ENCODE peak calls at places on chromosomes 7 and 10, in ten cellular contexts. One of them, this sample, is unnamed.

GRCh38 chr10:13708256-13708990 is 121.7 kb downstream of the PRPF18 start:
- DNase-seq in spleen: no peak
- DNase-seq in PC-9: peak; percentile 93
- DNase-seq in colonic mucosa: no peak
- DNase-seq in sigmoid colon: no peak
- DNase-seq in neural progenitor cell: peak; percentile 38
- DNase-seq in right atrium auricular region: no peak
- DNase-seq in tibial artery: no peak
- DNase-seq in Panc1: no peak
- DNase-seq in stomach: no peak
- DNase-seq in this sample: no peak

GRCh38 chr7:76302299-76303056 is at the start of gene HSPB1:
- DNase-seq in spleen: peak; percentile 92
- DNase-seq in PC-9: peak; percentile 77
- DNase-seq in colonic mucosa: peak; percentile 96
- DNase-seq in sigmoid colon: peak; percentile 99
- DNase-seq in neural progenitor cell: peak; percentile 79
- DNase-seq in right atrium auricular region: peak; percentile 98
- DNase-seq in tibial artery: peak; percentile 97
- DNase-seq in Panc1: no peak
- DNase-seq in stomach: peak; percentile 97
- DNase-seq in this sample: peak; percentile 95

GRCh38 chr7:5396542-5396941 is 27.1 kb downstream of the TNRC18 start:
- DNase-seq in spleen: peak; percentile 88
- DNase-seq in PC-9: peak; percentile 47
- DNase-seq in colonic mucosa: peak; percentile 49
- DNase-seq in sigmoid colon: peak; percentile 77
- DNase-seq in neural progenitor cell: no peak
- DNase-seq in right atrium auricular region: no peak
- DNase-seq in tibial artery: peak; percentile 30
- DNase-seq in Panc1: no peak
- DNase-seq in stomach: peak; percentile 52
- DNase-seq in this sample: no peak

GRCh38 chr10:63700935-63701263 is 179.7 kb downstream of the REEP3 start:
- DNase-seq in spleen: no peak
- DNase-seq in PC-9: no peak
- DNase-seq in colonic mucosa: no peak
- DNase-seq in sigmoid colon: no peak
- DNase-seq in neural progenitor cell: no peak
- DNase-seq in right atrium auricular region: no peak
- DNase-seq in tibial artery: no peak
- DNase-seq in Panc1: no peak
- DNase-seq in stomach: no peak
- DNase-seq in this sample: no peak

GRCh38 chr10:593901-594457 is 95.5 kb downstream of the DIP2C start:
- DNase-seq in spleen: no peak
- DNase-seq in PC-9: no peak
- DNase-seq in colonic mucosa: no peak
- DNase-seq in sigmoid colon: peak; percentile 72
- DNase-seq in neural progenitor cell: no peak
- DNase-seq in right atrium auricular region: peak; percentile 87
- DNase-seq in tibial artery: no peak
- DNase-seq in Panc1: no peak
- DNase-seq in stomach: peak; percentile 74
- DNase-seq in this sample: no peak

GRCh38 chr7:68729361-68729760 is 868.9 kb upstream of the AUTS2 start:
- DNase-seq in spleen: no peak
- DNase-seq in PC-9: no peak
- DNase-seq in colonic mucosa: no peak
- DNase-seq in sigmoid colon: no peak
- DNase-seq in neural progenitor cell: peak; percentile 14
- DNase-seq in right atrium auricular region: no peak
- DNase-seq in tibial artery: no peak
- DNase-seq in Panc1: no peak
- DNase-seq in stomach: no peak
- DNase-seq in this sample: no peak

GRCh38 chr7:101368422-101369165 is 5.9 kb downstream of the COL26A1 start:
- DNase-seq in spleen: no peak
- DNase-seq in PC-9: no peak
- DNase-seq in colonic mucosa: no peak
- DNase-seq in sigmoid colon: no peak
- DNase-seq in neural progenitor cell: no peak
- DNase-seq in right atrium auricular region: no peak
- DNase-seq in tibial artery: no peak
- DNase-seq in Panc1: no peak
- DNase-seq in stomach: no peak
- DNase-seq in this sample: no peak

GRCh38 chr10:119005377-119006043 is 24.0 kb upstream of the NANOS1 start:
- DNase-seq in spleen: no peak
- DNase-seq in PC-9: peak; percentile 78
- DNase-seq in colonic mucosa: no peak
- DNase-seq in sigmoid colon: no peak
- DNase-seq in neural progenitor cell: no peak
- DNase-seq in right atrium auricular region: no peak
- DNase-seq in tibial artery: no peak
- DNase-seq in Panc1: no peak
- DNase-seq in stomach: no peak
- DNase-seq in this sample: no peak

GRCh38 chr10:74238031-74238431 is 87.0 kb downstream of the ADK start:
- DNase-seq in spleen: no peak
- DNase-seq in PC-9: peak; percentile 44
- DNase-seq in colonic mucosa: no peak
- DNase-seq in sigmoid colon: no peak
- DNase-seq in neural progenitor cell: no peak
- DNase-seq in right atrium auricular region: no peak
- DNase-seq in tibial artery: no peak
- DNase-seq in Panc1: no peak
- DNase-seq in stomach: peak; percentile 45
- DNase-seq in this sample: no peak

GRCh38 chr10:119541459-119542356 is 811 bp downstream of the RGS10 start:
- DNase-seq in spleen: peak; percentile 87
- DNase-seq in PC-9: peak; percentile 41
- DNase-seq in colonic mucosa: no peak
- DNase-seq in sigmoid colon: peak; percentile 74
- DNase-seq in neural progenitor cell: no peak
- DNase-seq in right atrium auricular region: no peak
- DNase-seq in tibial artery: no peak
- DNase-seq in Panc1: no peak
- DNase-seq in stomach: peak; percentile 30
- DNase-seq in this sample: no peak

GRCh38 chr7:30796105-30796869 is 25.1 kb downstream of the MINDY4 start:
- DNase-seq in spleen: no peak
- DNase-seq in PC-9: peak; percentile 64
- DNase-seq in colonic mucosa: no peak
- DNase-seq in sigmoid colon: no peak
- DNase-seq in neural progenitor cell: no peak
- DNase-seq in right atrium auricular region: no peak
- DNase-seq in tibial artery: no peak
- DNase-seq in Panc1: no peak
- DNase-seq in stomach: no peak
- DNase-seq in this sample: no peak

GRCh38 chr10:131737543-131738395 is 163.0 kb upstream of the PPP2R2D start:
- DNase-seq in spleen: peak; percentile 63
- DNase-seq in PC-9: no peak
- DNase-seq in colonic mucosa: peak; percentile 7
- DNase-seq in sigmoid colon: peak; percentile 57
- DNase-seq in neural progenitor cell: no peak
- DNase-seq in right atrium auricular region: no peak
- DNase-seq in tibial artery: no peak
- DNase-seq in Panc1: no peak
- DNase-seq in stomach: peak; percentile 17
- DNase-seq in this sample: no peak

GRCh38 chr7:116779921-116780320 is 82.5 kb upstream of the CAPZA2 start:
- DNase-seq in spleen: no peak
- DNase-seq in PC-9: peak; percentile 41
- DNase-seq in colonic mucosa: no peak
- DNase-seq in sigmoid colon: no peak
- DNase-seq in neural progenitor cell: no peak
- DNase-seq in right atrium auricular region: no peak
- DNase-seq in tibial artery: no peak
- DNase-seq in Panc1: no peak
- DNase-seq in stomach: no peak
- DNase-seq in this sample: no peak
- H3K27me3 ChIP-seq in spleen: no peaks in the 10 kb centered on the region
- H3K27me3 ChIP-seq in PC-9: no peaks in the 10 kb centered on the region
- H3K27me3 ChIP-seq in colonic mucosa: no peaks in the 10 kb centered on the region
- H3K27me3 ChIP-seq in sigmoid colon: no peaks in the 10 kb centered on the region
- H3K27me3 ChIP-seq in neural progenitor cell: no peaks in the 10 kb centered on the region
- H3K27me3 ChIP-seq in right atrium auricular region: no peaks in the 10 kb centered on the region
- H3K27me3 ChIP-seq in tibial artery: no peaks in the 10 kb centered on the region
- H3K27me3 ChIP-seq in Panc1: no peaks in the 10 kb centered on the region
- H3K27me3 ChIP-seq in stomach: no peaks in the 10 kb centered on the region
- H3K27me3 ChIP-seq in this sample: no peaks in the 10 kb centered on the region

GRCh38 chr10:36066850-36067249 is 424.8 kb upstream of the FZD8 start:
- DNase-seq in spleen: no peak
- DNase-seq in PC-9: no peak
- DNase-seq in colonic mucosa: no peak
- DNase-seq in sigmoid colon: no peak
- DNase-seq in neural progenitor cell: no peak
- DNase-seq in right atrium auricular region: no peak
- DNase-seq in tibial artery: no peak
- DNase-seq in Panc1: no peak
- DNase-seq in stomach: no peak
- DNase-seq in this sample: no peak

GRCh38 chr10:36063396-36063795 is 421.3 kb upstream of the FZD8 start:
- DNase-seq in spleen: no peak
- DNase-seq in PC-9: no peak
- DNase-seq in colonic mucosa: no peak
- DNase-seq in sigmoid colon: no peak
- DNase-seq in neural progenitor cell: no peak
- DNase-seq in right atrium auricular region: no peak
- DNase-seq in tibial artery: no peak
- DNase-seq in Panc1: no peak
- DNase-seq in stomach: no peak
- DNase-seq in this sample: no peak

GRCh38 chr10:36073796-36074345 is 431.8 kb upstream of the FZD8 start:
- DNase-seq in spleen: no peak
- DNase-seq in PC-9: no peak
- DNase-seq in colonic mucosa: no peak
- DNase-seq in sigmoid colon: no peak
- DNase-seq in neural progenitor cell: no peak
- DNase-seq in right atrium auricular region: no peak
- DNase-seq in tibial artery: no peak
- DNase-seq in Panc1: no peak
- DNase-seq in stomach: no peak
- DNase-seq in this sample: no peak

GRCh38 chr10:36066102-36066501 is 424.0 kb upstream of the FZD8 start:
- DNase-seq in spleen: no peak
- DNase-seq in PC-9: no peak
- DNase-seq in colonic mucosa: no peak
- DNase-seq in sigmoid colon: no peak
- DNase-seq in neural progenitor cell: no peak
- DNase-seq in right atrium auricular region: no peak
- DNase-seq in tibial artery: no peak
- DNase-seq in Panc1: no peak
- DNase-seq in stomach: no peak
- DNase-seq in this sample: no peak

DNA sequence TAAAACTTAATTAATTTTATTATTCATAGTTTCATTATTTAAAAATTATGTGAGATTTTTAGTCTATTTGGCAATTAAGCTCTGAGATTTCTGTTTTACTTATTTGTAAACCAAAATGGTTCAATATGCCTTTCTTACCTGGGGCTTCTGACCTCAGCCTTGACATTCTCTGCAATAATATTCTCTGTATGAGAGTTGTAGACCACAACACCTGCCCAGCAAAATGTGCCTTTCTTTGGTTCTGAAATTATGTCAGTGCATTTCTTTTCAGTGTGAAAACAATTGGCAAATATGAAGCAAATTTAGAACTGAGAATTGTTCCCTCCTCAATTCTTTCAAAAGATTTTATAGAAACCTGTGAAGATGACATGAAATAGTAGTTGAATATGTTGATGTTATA is 426.4 kb upstream of the FZD8 start:
- DNase-seq in spleen: no peak
- DNase-seq in PC-9: no peak
- DNase-seq in colonic mucosa: no peak
- DNase-seq in sigmoid colon: no peak
- DNase-seq in neural progenitor cell: no peak
- DNase-seq in right atrium auricular region: no peak
- DNase-seq in tibial artery: no peak
- DNase-seq in Panc1: no peak
- DNase-seq in stomach: no peak
- DNase-seq in this sample: no peak
- H3K27me3 ChIP-seq in spleen: no peaks in the 10 kb centered on the region
- H3K27me3 ChIP-seq in PC-9: no peaks in the 10 kb centered on the region
- H3K27me3 ChIP-seq in colonic mucosa: no peaks in the 10 kb centered on the region
- H3K27me3 ChIP-seq in sigmoid colon: no peaks in the 10 kb centered on the region
- H3K27me3 ChIP-seq in neural progenitor cell: no peaks in the 10 kb centered on the region
- H3K27me3 ChIP-seq in right atrium auricular region: no peaks in the 10 kb centered on the region
- H3K27me3 ChIP-seq in tibial artery: no peaks in the 10 kb centered on the region
- H3K27me3 ChIP-seq in Panc1: no peaks in the 10 kb centered on the region
- H3K27me3 ChIP-seq in stomach: no peaks in the 10 kb centered on the region
- H3K27me3 ChIP-seq in this sample: no peaks in the 10 kb centered on the region

GRCh38 chr7:24501452-24502134 is 71.7 kb upstream of the PALS2 start:
- DNase-seq in spleen: no peak
- DNase-seq in PC-9: no peak
- DNase-seq in colonic mucosa: no peak
- DNase-seq in sigmoid colon: no peak
- DNase-seq in neural progenitor cell: no peak
- DNase-seq in right atrium auricular region: no peak
- DNase-seq in tibial artery: no peak
- DNase-seq in Panc1: no peak
- DNase-seq in stomach: no peak
- DNase-seq in this sample: no peak
- H3K27me3 ChIP-seq in spleen: no peaks in the 10 kb centered on the region
- H3K27me3 ChIP-seq in PC-9: no peaks in the 10 kb centered on the region
- H3K27me3 ChIP-seq in colonic mucosa: no peaks in the 10 kb centered on the region
- H3K27me3 ChIP-seq in sigmoid colon: no peaks in the 10 kb centered on the region
- H3K27me3 ChIP-seq in neural progenitor cell: no peaks in the 10 kb centered on the region
- H3K27me3 ChIP-seq in right atrium auricular region: no peaks in the 10 kb centered on the region
- H3K27me3 ChIP-seq in tibial artery: no peaks in the 10 kb centered on the region
- H3K27me3 ChIP-seq in Panc1: peaks cover 4% of the 10 kb centered on the region
- H3K27me3 ChIP-seq in stomach: no peaks in the 10 kb centered on the region
- H3K27me3 ChIP-seq in this sample: no peaks in the 10 kb centered on the region

DNA sequence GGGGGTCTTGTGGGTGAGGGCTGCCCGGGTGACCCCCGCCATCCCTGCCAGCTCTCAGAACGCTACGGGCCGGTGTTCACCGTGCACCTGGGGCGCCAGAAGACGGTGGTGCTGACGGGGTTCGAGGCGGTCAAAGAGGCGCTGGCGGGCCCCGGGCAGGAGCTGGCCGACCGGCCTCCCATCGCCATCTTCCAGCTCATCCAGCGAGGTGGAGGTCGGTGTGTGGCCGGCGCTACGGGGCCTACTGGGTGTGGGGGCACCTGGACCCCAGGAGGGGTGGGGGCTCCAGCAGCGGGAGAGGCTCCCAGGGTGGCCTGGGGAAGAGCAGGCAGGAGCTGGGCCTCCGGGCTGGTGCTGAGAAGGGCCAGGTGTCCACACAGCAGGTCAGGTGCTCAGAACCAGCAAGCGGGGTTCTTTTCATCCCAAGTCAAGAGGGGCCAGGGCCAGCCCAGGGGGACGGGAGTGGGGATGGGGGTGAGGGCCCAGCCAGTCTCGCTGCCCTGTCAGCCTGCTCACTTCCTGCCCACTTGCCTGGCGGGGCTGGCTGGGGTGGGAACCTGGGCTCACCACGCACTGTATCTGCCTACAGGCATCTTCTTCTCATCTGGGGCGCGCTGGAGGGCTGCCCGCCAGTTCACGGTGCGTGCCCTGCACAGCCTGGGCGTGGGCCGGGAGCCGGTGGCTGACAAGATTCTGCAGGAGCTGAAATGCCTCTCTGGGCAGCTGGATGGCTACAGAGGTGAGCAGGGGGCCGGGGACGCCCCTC is 1.6 kb downstream of the CYP2W1 start:
- DNase-seq in spleen: no peak
- DNase-seq in PC-9: no peak
- DNase-seq in colonic mucosa: no peak
- DNase-seq in sigmoid colon: no peak
- DNase-seq in neural progenitor cell: no peak
- DNase-seq in right atrium auricular region: no peak
- DNase-seq in tibial artery: no peak
- DNase-seq in Panc1: no peak
- DNase-seq in stomach: no peak
- DNase-seq in this sample: no peak
- H3K27me3 ChIP-seq in spleen: no peaks in the 10 kb centered on the region
- H3K27me3 ChIP-seq in PC-9: no peaks in the 10 kb centered on the region
- H3K27me3 ChIP-seq in colonic mucosa: no peaks in the 10 kb centered on the region
- H3K27me3 ChIP-seq in sigmoid colon: peaks cover 34% of the 10 kb centered on the region
- H3K27me3 ChIP-seq in neural progenitor cell: no peaks in the 10 kb centered on the region
- H3K27me3 ChIP-seq in right atrium auricular region: no peaks in the 10 kb centered on the region
- H3K27me3 ChIP-seq in tibial artery: no peaks in the 10 kb centered on the region
- H3K27me3 ChIP-seq in Panc1: no peaks in the 10 kb centered on the region
- H3K27me3 ChIP-seq in stomach: peaks cover 34% of the 10 kb centered on the region
- H3K27me3 ChIP-seq in this sample: peaks cover 24% of the 10 kb centered on the region